ENCODE peak calls at places on chromosome 18, in seven cellular contexts. M, H, B, W, D, N and C are unnamed samples.
A peak's percentile ranks its signal among the peaks of the same experiment; 100 is the strongest.

GRCh38 chr18:6747646-6748045 is 18.1 kb downstream of the ARHGAP28 start:
- DNase-seq in H (no peak), N (no peak), M (peak; percentile 98), B (no peak), W (no peak), D (no peak), C (no peak)

GRCh38 chr18:58565021-58565420 is 63.9 kb downstream of the ALPK2 start:
- DNase-seq in W (no peak), N (no peak), D (no peak), B (no peak), M (no peak), H (no peak), C (no peak)

GRCh38 chr18:7221424-7222155 is 9.3 kb upstream of the LRRC30 start:
- DNase-seq in M (peak; percentile 78), W (no peak), B (peak; percentile 39), D (peak; percentile 79), H (peak; percentile 53), N (no peak), C (peak; percentile 67)

GRCh38 chr18:49011291-49011746 is 60.6 kb upstream of the SMAD7 start:
- DNase-seq in B (no peak), N (no peak), H (no peak), W (no peak), M (no peak), D (no peak), C (no peak)

GRCh38 chr18:45253973-45254372 is 361.3 kb upstream of the SLC14A2 start:
- DNase-seq in W (no peak), H (no peak), B (no peak), N (no peak), D (no peak), M (no peak), C (no peak)

GRCh38 chr18:13284330-13285027 is 65.9 kb downstream of the LDLRAD4 start:
- DNase-seq in D (no peak), W (no peak), B (no peak), M (no peak), H (no peak), N (no peak), C (no peak)

GRCh38 chr18:48848641-48849143 is 102.1 kb downstream of the SMAD7 start:
- DNase-seq in B (no peak), W (no peak), H (no peak), N (no peak), D (peak; percentile 46), M (no peak), C (peak; percentile 25)

GRCh38 chr18:79866889-79867574 is 69.3 kb downstream of the KCNG2 start:
- DNase-seq in M (no peak), B (no peak), N (no peak), W (no peak), H (no peak), D (peak; percentile 49), C (no peak)

GRCh38 chr18:40956213-40956612 is 998.8 kb upstream of the PIK3C3 start:
- DNase-seq in W (no peak), H (no peak), M (no peak), N (no peak), D (no peak), B (no peak), C (no peak)

GRCh38 chr18:35936951-35937350 is 35.5 kb upstream of the RMP24 start:
- DNase-seq in M (no peak), W (no peak), B (no peak), D (no peak), H (no peak), N (no peak), C (no peak)

GRCh38 chr18:48961547-48961946 is 10.8 kb upstream of the SMAD7 start:
- DNase-seq in B (no peak), D (no peak), N (no peak), H (no peak), W (no peak), M (peak; percentile 28), C (no peak)

GRCh38 chr18:34707670-34708069 is 2.4 kb upstream of the DTNA start:
- DNase-seq in M (peak; percentile 96), N (no peak), B (no peak), H (peak; percentile 62), D (peak; percentile 35), W (no peak), C (no peak)

GRCh38 chr18:45254683-45255082 is 360.6 kb upstream of the SLC14A2 start:
- DNase-seq in N (no peak), B (no peak), W (no peak), H (no peak), M (peak; percentile 48), D (no peak), C (no peak)

GRCh38 chr18:5424903-5425302 is 118.9 kb downstream of the EPB41L3 start:
- DNase-seq in B (no peak), W (no peak), M (peak; percentile 64), N (no peak), D (peak; percentile 32), H (peak; percentile 8), C (peak; percentile 17)

GRCh38 chr18:50090370-50091312 is 104.3 kb downstream of the MYO5B start:
- DNase-seq in B (no peak), N (no peak), M (no peak), D (no peak), W (no peak), H (no peak), C (no peak)

GRCh38 chr18:37769846-37770245 is 204.2 kb upstream of the CELF4 start:
- DNase-seq in N (no peak), B (no peak), H (no peak), W (no peak), D (no peak), M (no peak), C (no peak)

GRCh38 chr18:10234281-10234680 is 220.2 kb upstream of the APCDD1 start:
- DNase-seq in M (no peak), W (no peak), H (no peak), B (no peak), D (no peak), N (no peak), C (no peak)

GRCh38 chr18:59905686-59906091 is 5.9 kb downstream of the PMAIP1 start:
- DNase-seq in D (no peak), B (no peak), H (no peak), W (no peak), N (no peak), M (no peak), C (no peak)

GRCh38 chr18:57748770-57749603 is 54.1 kb downstream of the ATP8B1 start:
- DNase-seq in N (no peak), B (no peak), H (no peak), W (no peak), D (peak; percentile 61), M (peak; percentile 69), C (no peak)

GRCh38 chr18:35875566-35875965 is 96.9 kb upstream of the RMP24 start:
- DNase-seq in D (no peak), W (no peak), B (no peak), H (no peak), N (no peak), M (no peak), C (no peak)

GRCh38 chr18:67924656-67925055 is 408.1 kb upstream of the DSEL start:
- DNase-seq in N (no peak), H (no peak), B (no peak), M (no peak), W (no peak), D (no peak), C (no peak)

GRCh38 chr18:76981388-76981968 is 151.1 kb downstream of the MBP start:
- DNase-seq in B (no peak), W (no peak), N (no peak), D (no peak), M (peak; percentile 15), H (no peak), C (no peak)

GRCh38 chr18:23353459-23353858 is 99.6 kb upstream of the RIOK3 start:
- DNase-seq in B (no peak), D (no peak), M (no peak), H (no peak), W (no peak), N (no peak), C (no peak)

GRCh38 chr18:59211629-59212028 is 8.3 kb upstream of the GRP start:
- DNase-seq in N (no peak), W (no peak), M (no peak), H (no peak), B (no peak), D (no peak), C (no peak)

GRCh38 chr18:57210101-57210661 is 63.3 kb downstream of the BOD1L2 start:
- DNase-seq in M (peak; percentile 43), H (peak; percentile 37), D (peak; percentile 76), N (no peak), W (no peak), B (no peak), C (peak; percentile 43)

GRCh38 chr18:13577091-13577697 is 149.2 kb downstream of the FAM210A start:
- DNase-seq in N (no peak), B (no peak), W (no peak), H (no peak), M (no peak), D (no peak), C (no peak)

GRCh38 chr18:7844418-7844817 is 277.3 kb downstream of the PTPRM start:
- DNase-seq in W (no peak), D (no peak), M (no peak), H (no peak), B (no peak), N (no peak), C (no peak)

GRCh38 chr18:49340446-49340845 is 120.0 kb downstream of the DYM start:
- DNase-seq in B (no peak), D (no peak), W (no peak), M (peak; percentile 28), N (no peak), H (no peak), C (no peak)

GRCh38 chr18:3207565-3207964 is 12.2 kb downstream of the MYOM1 start:
- DNase-seq in D (peak; percentile 18), N (no peak), B (no peak), W (no peak), M (no peak), H (no peak), C (no peak)

GRCh38 chr18:70781860-70782453 is 493.1 kb downstream of the SOCS6 start:
- DNase-seq in H (peak; percentile 36), B (peak; percentile 51), M (peak; percentile 26), N (peak; percentile 0), W (peak; percentile 18), D (peak; percentile 22), C (peak; percentile 12)

GRCh38 chr18:61388010-61388409 is 54.8 kb downstream of the CDH20 start:
- DNase-seq in B (no peak), D (no peak), N (no peak), H (no peak), M (peak; percentile 2), W (no peak), C (no peak)

GRCh38 chr18:9913151-9913525 is 678 bp upstream of the VAPA start:
- DNase-seq in W (no peak), N (no peak), M (no peak), H (no peak), D (no peak), B (no peak), C (no peak)

GRCh38 chr18:63376493-63377053 is 9.6 kb upstream of the KDSR start:
- DNase-seq in N (no peak), B (no peak), H (no peak), W (no peak), M (peak; percentile 67), D (no peak), C (no peak)

GRCh38 chr18:43587538-43588153 is 310.4 kb upstream of the SYT4 start:
- DNase-seq in D (peak; percentile 17), H (peak; percentile 19), N (no peak), B (no peak), W (no peak), M (peak; percentile 64), C (no peak)

GRCh38 chr18:48932822-48933510 is 17.8 kb downstream of the SMAD7 start:
- DNase-seq in N (no peak), H (no peak), W (no peak), M (no peak), D (no peak), B (no peak), C (no peak)

GRCh38 chr18:59189746-59190145 is 30.2 kb upstream of the GRP start:
- DNase-seq in M (no peak), H (no peak), B (no peak), N (no peak), D (no peak), W (no peak), C (no peak)